ENCODE peak calls at places on chromosomes 13 and 19, in five cellular contexts. D is AG04450; X is kidney; R is NB4; C is CD8-positive, alpha-beta T cell. I is an unnamed sample.

GRCh38 chr13:79398915-79399314 is 7.1 kb downstream of the RBM26 start:
- DNase-seq in D (no peak), X (no peak), R (no peak), C (no peak), I (no peak)

GRCh38 chr19:46466536-46467199 is 4.7 kb downstream of the PNMA8A start:
- DNase-seq in D (peak), X (peak), R (no peak), C (no peak), I (no peak)

GRCh38 chr13:80551650-80552497 is 210.9 kb upstream of the SPRY2 start:
- DNase-seq in D (no peak), X (no peak), R (no peak), C (no peak), I (no peak)

GRCh38 chr13:20714161-20714560 is 10.7 kb downstream of the IL17D start:
- DNase-seq in D (no peak), X (no peak), R (no peak), C (no peak), I (no peak)

GRCh38 chr13:24842533-24843278 is 78.7 kb downstream of the RNF17 start:
- DNase-seq in D (no peak), X (no peak), R (peak), C (no peak), I (no peak)

GRCh38 chr13:105960326-105960725 is 575.1 kb downstream of the EFNB2 start:
- DNase-seq in D (no peak), X (no peak), R (no peak), C (no peak), I (no peak)

GRCh38 chr13:80604094-80604493 is 263.2 kb upstream of the SPRY2 start:
- DNase-seq in D (no peak), X (no peak), R (no peak), C (no peak), I (no peak)

GRCh38 chr13:18232298-18232993 is 949.2 kb downstream of the TUBA3C start:
- DNase-seq in D (no peak), X (no peak), R (no peak), C (no peak), I (no peak)

GRCh38 chr13:20482818-20483217 is 42.8 kb downstream of the CRYL1 start:
- DNase-seq in D (no peak), X (no peak), R (no peak), C (no peak), I (no peak)

GRCh38 chr13:20197361-20197834 is 4.7 kb upstream of the GJB2 start:
- DNase-seq in D (no peak), X (no peak), R (peak), C (peak), I (no peak)

DNA sequence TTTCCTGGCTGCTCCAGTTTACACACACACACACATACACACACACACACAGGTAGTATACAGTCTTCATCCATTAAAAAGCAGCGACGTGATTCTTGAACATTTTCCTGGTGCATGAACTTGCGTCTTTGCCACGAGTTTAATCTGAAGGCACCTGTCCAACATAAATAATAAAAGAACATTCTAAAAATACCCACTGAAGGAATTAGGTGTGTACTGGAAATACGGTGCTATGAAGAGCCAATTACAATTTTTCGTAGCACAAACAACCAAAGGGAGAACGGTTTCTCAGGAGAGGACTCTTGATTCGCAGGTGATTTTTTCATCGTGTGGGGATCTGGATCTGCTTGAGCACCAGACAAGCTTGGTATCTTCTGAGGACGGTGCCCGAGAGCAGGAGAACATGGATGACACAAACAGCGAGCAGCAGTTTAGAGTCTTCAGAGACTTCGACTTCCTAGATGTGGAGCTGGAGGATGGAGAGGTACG is 61.2 kb downstream of the ZAR1L start:
- DNase-seq in D (no peak), X (no peak), R (no peak), C (no peak), I (peak)
- H3K4me3 ChIP-seq in D (no peak), X (peak), R (no peak), C (no peak), I (no peak)

GRCh38 chr19:14944456-14944855 is 3.2 kb downstream of the OR7C2 start:
- DNase-seq in D (no peak), X (no peak), R (no peak), C (no peak), I (no peak)

GRCh38 chr19:14954071-14954655 is 12.9 kb downstream of the OR7C2 start:
- DNase-seq in D (no peak), X (peak), R (peak), C (no peak), I (no peak)

GRCh38 chr19:14950421-14950820 is 9.1 kb downstream of the OR7C2 start:
- DNase-seq in D (no peak), X (no peak), R (no peak), C (no peak), I (no peak)

GRCh38 chr19:14952767-14953166 is 11.5 kb downstream of the OR7C2 start:
- DNase-seq in D (no peak), X (no peak), R (no peak), C (no peak), I (no peak)

DNA sequence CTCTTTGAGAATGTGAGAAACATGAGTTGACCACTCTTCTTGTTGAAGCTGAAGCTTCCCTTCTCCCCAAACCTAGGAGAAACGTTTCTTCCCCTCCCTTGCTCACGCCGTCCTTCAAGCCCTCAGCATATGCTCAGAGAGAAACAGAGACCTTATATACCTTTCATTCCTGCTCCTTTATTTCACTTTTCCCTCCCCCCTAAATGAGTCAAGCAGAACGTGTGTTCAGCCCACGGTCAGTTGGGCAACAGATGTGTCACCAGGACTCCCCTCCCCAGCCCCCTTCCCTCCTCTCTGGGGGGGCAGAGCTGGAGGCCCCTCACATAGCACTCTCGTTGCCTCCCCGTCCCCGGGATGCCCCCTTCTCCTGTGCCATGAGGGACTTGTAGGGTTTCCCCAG is 8.6 kb downstream of the OR7C2 start:
- DNase-seq in D (no peak), X (no peak), R (no peak), C (no peak), I (no peak)
- TF ChIP-seq CTCF in D (no peak), X (no peak), R (no peak), C (no peak), I (no peak)

DNA sequence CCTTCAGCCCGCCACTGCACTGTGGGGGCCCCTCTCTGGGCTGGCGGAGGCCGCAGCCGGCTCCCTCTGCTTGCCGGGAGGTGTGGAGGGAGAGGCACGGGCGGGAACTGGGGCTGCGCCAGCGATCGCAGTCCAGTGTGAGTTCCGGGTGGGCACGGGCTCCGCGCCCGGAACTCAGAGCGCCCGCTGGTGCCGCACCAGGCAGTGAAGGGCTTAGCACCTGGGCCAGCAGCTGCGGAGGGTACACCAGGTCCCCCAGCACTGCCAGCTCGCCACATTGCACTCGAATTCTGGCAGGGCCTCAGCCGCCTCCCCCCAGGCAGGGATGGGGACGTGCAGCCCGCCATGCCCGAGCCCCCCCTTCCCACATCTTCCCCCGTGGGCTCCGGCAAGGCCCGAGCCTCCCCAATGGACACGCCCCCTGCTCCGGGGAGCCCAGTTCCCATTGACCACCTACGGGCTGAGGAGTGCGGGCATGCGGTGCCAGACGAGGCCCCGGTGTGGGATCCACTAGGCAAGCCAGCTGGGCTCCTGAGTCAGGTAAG is 135.9 kb upstream of the RFC3 start:
- DNase-seq in D (no peak), X (peak), R (no peak), C (no peak), I (no peak)
- H3K4me3 ChIP-seq in D (no peak), X (no peak), R (no peak), C (no peak), I (no peak)

DNA sequence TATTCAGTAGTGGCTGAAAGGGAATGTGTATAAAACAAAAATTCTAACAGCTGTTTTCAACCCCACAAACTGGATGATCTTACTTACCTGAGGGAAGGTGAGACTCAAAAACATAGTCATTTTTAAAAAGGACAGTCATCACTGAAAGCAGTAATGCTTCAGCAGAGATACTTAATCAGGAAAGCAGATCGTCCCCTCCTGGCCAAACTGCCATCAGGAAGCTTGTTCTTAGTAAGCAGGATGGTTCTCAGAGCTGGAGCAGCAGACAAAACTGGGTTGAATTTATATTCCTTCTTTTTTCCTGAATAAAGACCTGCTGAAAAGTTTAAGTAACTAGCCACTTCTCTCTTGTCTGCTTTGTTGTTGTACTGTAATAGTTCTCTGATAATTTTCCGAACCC is 1156.5 kb downstream of the OLFM4 start:
- DNase-seq in D (no peak), X (no peak), R (no peak), C (no peak), I (no peak)
- TF ChIP-seq CTCF in D (no peak), X (no peak), R (no peak), C (no peak), I (no peak)

GRCh38 chr19:1361601-1362384 is 21.9 kb upstream of the NDUFS7 start:
- DNase-seq in D (no peak), X (no peak), R (no peak), C (no peak), I (no peak)
- H3K4me3 ChIP-seq in D (peak), X (no peak), R (no peak), C (no peak), I (peak)

GRCh38 chr13:93227906-93228801 is 1.5 kb downstream of the GPC6 start:
- DNase-seq in D (no peak), X (peak), R (no peak), C (no peak), I (peak)
- TF ChIP-seq CTCF in D (peak), X (peak), R (no peak), C (no peak), I (peak)

GRCh38 chr19:35901854-35902661 is at the start of gene HCST:
- DNase-seq in D (no peak), X (no peak), R (peak), C (peak), I (no peak)
- H3K4me3 ChIP-seq in D (peak), X (no peak), R (peak), C (peak), I (peak)

DNA sequence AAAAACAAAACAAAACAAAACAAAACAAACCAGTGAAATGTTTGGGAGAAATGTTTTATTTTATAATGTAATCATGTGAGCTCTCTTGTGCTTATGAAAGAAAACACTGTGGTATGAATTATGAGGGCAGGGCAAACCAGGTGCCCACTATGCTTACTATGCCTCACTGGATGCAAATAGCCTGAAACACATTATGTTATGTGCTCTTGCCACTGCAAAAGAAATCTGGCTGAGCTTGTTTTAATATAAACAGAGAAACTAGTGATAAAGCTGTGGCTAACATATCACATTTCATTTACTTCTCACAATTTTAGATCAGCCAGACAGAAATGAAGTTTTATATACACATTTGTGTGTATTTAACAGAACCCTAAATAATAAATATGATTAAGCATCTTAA is 8.7 kb upstream of the NBEA start:
- DNase-seq in D (no peak), X (no peak), R (no peak), C (no peak), I (no peak)
- TF ChIP-seq CTCF in D (no peak), X (no peak), R (no peak), C (no peak), I (no peak)